ENCODE peak calls at places on chromosomes 13 and 19, in five cellular contexts. M, A, C, N and K are unnamed samples.

GRCh38 chr19:15672580-15673175 is at the start of gene CYP4F12:
- DNase-seq in M (peak), A (peak), C (peak), N (peak), K (no peak)

GRCh38 chr13:80469105-80469840 is 128.3 kb upstream of the SPRY2 start:
- DNase-seq in M (no peak), A (no peak), C (no peak), N (peak), K (no peak)

GRCh38 chr19:35856001-35856400 is 710 bp upstream of the KIRREL2 start:
- DNase-seq in M (peak), A (no peak), C (no peak), N (no peak), K (no peak)

GRCh38 chr13:84553252-84553651 is 671.0 kb upstream of the SLITRK1 start:
- DNase-seq in M (no peak), A (no peak), C (no peak), N (no peak), K (no peak)

GRCh38 chr13:72544042-72544441 is 183.4 kb downstream of the MZT1 start:
- DNase-seq in M (no peak), A (no peak), C (no peak), N (no peak), K (no peak)

GRCh38 chr19:35212241-35212640 is 16.3 kb downstream of the FAM187B start:
- DNase-seq in M (no peak), A (no peak), C (no peak), N (no peak), K (no peak)

GRCh38 chr19:38975214-38975860 is at the start of gene FBXO17:
- DNase-seq in M (peak), A (peak), C (peak), N (peak), K (no peak)

GRCh38 chr19:48715276-48715675 is 4.2 kb downstream of the MAMSTR start:
- DNase-seq in M (no peak), A (no peak), C (no peak), N (no peak), K (no peak)

GRCh38 chr13:71087432-71087831 is 779.6 kb downstream of the DACH1 start:
- DNase-seq in M (no peak), A (no peak), C (no peak), N (no peak), K (no peak)

GRCh38 chr13:101473458-101473857 is 21.0 kb downstream of the ITGBL1 start:
- DNase-seq in M (no peak), A (peak), C (no peak), N (peak), K (peak)

GRCh38 chr19:32674153-32674958 is 624 bp downstream of the ANKRD27 start:
- DNase-seq in M (no peak), A (no peak), C (no peak), N (peak), K (no peak)

GRCh38 chr13:82848766-82849165 is 1033.5 kb downstream of the SLITRK1 start:
- DNase-seq in M (no peak), A (no peak), C (no peak), N (no peak), K (no peak)

GRCh38 chr13:87827479-87827878 is 156.3 kb downstream of the SLITRK5 start:
- DNase-seq in M (no peak), A (no peak), C (peak), N (no peak), K (no peak)

GRCh38 chr13:109204252-109204651 is 574.8 kb downstream of the MYO16 start:
- DNase-seq in M (no peak), A (no peak), C (no peak), N (no peak), K (no peak)

GRCh38 chr13:83731113-83731512 is 151.2 kb downstream of the SLITRK1 start:
- DNase-seq in M (no peak), A (no peak), C (no peak), N (no peak), K (no peak)

GRCh38 chr13:29543230-29544215 is 52.0 kb downstream of the SLC7A1 start:
- DNase-seq in M (peak), A (no peak), C (no peak), N (peak), K (no peak)

GRCh38 chr19:58009666-58010301 is 7.2 kb upstream of the ZNF606 start:
- DNase-seq in M (peak), A (peak), C (peak), N (peak), K (peak)

GRCh38 chr13:73653688-73654087 is 480.5 kb downstream of the KLF12 start:
- DNase-seq in M (no peak), A (no peak), C (no peak), N (no peak), K (no peak)

GRCh38 chr13:74768521-74769090 is 634.4 kb upstream of the KLF12 start:
- DNase-seq in M (no peak), A (no peak), C (no peak), N (peak), K (no peak)

GRCh38 chr19:18097217-18097992 is at the start of gene MAST3:
- DNase-seq in M (peak), A (peak), C (peak), N (peak), K (peak)

GRCh38 chr13:114236224-114236623 is 1.5 kb downstream of the CDC16 start:
- DNase-seq in M (no peak), A (no peak), C (no peak), N (no peak), K (no peak)

GRCh38 chr13:44884076-44884729 is 105.1 kb downstream of the NUFIP1 start:
- DNase-seq in M (no peak), A (no peak), C (no peak), N (peak), K (no peak)

GRCh38 chr19:36771275-36772231 is 1.1 kb downstream of the ZNF850 start:
- DNase-seq in M (peak), A (peak), C (peak), N (peak), K (peak)

GRCh38 chr19:49699364-49699763 is 8.4 kb downstream of the CPT1C start:
- DNase-seq in M (no peak), A (no peak), C (no peak), N (no peak), K (no peak)

GRCh38 chr19:34773555-34773864 is 495 bp upstream of the ZNF599 start:
- DNase-seq in M (no peak), A (no peak), C (no peak), N (no peak), K (no peak)

GRCh38 chr19:18662972-18663732 is 20.3 kb upstream of the CRTC1 start:
- DNase-seq in M (no peak), A (no peak), C (no peak), N (no peak), K (no peak)

GRCh38 chr13:33349314-33349995 is 63.9 kb upstream of the STARD13 start:
- DNase-seq in M (no peak), A (peak), C (no peak), N (no peak), K (no peak)

DNA sequence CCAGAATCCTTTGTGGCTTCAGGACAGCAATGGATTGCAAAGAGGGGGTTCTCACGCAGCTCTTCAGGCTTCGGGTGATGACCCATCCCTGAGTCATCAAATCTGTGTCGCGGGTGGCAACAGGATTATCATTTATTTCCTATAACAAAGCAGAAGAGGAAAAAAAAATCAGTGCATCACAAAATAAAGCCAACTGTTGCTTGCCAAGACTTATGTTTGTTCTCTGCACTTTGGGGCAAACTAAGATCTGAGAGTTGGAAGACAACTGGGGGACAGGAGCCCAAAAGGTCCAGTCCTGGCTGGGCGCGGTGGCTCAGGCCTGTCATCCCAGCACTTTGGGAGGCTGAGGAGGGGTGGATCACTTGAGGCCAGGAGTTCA is 6.4 kb downstream of the GNA15 start:
- DNase-seq in M (no peak), A (no peak), C (peak), N (peak), K (peak)
- H3K4me3 ChIP-seq in M (no peak), A (no peak), C (no peak), N (peak), K (no peak)

GRCh38 chr19:40797963-40798222 is 1.1 kb upstream of the EGLN2 start:
- DNase-seq in M (no peak), A (no peak), C (no peak), N (no peak), K (no peak)
- H3K4me3 ChIP-seq in M (no peak), A (peak), C (peak), N (peak), K (peak)

GRCh38 chr13:31970237-31970930 is 61.2 kb upstream of the FRY start:
- DNase-seq in M (no peak), A (no peak), C (no peak), N (peak), K (no peak)
- H3K4me3 ChIP-seq in M (no peak), A (no peak), C (no peak), N (no peak), K (no peak)

DNA sequence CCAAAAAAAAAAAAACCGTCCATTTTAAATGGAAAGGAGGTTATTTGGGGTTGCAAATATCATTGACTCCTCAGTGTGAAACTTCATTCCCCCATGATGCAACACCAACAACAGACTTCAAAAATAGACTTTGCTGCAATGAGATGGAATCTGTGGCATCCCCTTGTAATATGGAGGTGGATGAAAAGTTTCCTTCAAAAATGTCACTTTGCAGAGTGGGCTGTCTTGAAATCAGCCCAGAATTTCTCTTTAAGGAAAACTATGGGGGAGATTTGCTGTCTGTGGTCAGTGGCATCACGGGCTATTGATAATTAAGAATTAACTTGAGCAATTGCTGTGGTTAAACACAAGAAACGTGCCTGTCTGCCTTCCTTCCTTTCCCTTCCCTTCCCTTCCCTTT is 1.5 kb downstream of the GPR18 start:
- DNase-seq in M (no peak), A (no peak), C (no peak), N (peak), K (no peak)
- H3K4me3 ChIP-seq in M (no peak), A (no peak), C (no peak), N (no peak), K (no peak)

GRCh38 chr19:41929536-41930071 is 1.4 kb upstream of the ERFL start:
- DNase-seq in M (no peak), A (no peak), C (no peak), N (no peak), K (no peak)

GRCh38 chr19:41930322-41930722 is 2.1 kb upstream of the ERFL start:
- DNase-seq in M (no peak), A (no peak), C (no peak), N (no peak), K (no peak)

GRCh38 chr19:41928221-41928683 is at the start of gene ERFL:
- DNase-seq in M (no peak), A (no peak), C (no peak), N (peak), K (no peak)

GRCh38 chr19:41927810-41928192 is 448 bp downstream of the ERFL start:
- DNase-seq in M (no peak), A (no peak), C (no peak), N (no peak), K (no peak)

DNA sequence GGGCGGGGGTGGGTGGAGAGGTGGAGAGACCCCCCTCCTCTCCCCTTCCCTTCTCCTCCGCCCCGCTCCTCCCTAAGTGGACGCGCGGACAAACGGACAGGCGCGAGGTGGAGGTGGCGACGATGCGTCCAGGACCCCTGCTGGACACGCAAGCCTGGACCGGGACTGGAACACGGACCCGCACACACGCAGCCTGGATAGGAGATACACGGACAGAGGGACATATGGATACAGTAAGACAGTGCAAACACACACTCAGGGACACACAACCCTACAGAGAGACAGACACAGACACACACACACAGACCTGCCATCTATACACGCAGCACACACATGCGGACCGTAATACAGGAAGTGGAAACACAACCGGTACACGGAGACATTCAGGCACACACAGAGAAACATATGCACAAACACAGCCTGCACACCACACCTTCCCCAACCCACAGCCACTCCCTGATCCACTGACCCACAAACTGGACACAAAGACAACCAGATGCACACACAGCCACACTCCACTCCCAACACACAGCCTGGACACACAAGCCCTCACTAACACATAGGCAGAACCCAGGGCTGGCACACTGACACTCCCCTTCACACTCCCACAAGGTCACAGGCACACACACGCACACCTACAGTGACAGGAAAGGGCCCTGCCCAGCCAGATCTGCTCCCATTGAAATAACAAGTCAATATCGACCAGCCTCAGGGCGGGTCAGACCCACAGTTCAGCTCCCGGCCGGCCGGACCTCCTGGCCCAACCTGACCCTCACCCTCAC is 696 bp upstream of the ERFL start:
- DNase-seq in M (no peak), A (no peak), C (peak), N (no peak), K (no peak)
- H3K4me3 ChIP-seq in M (peak), A (peak), C (peak), N (no peak), K (peak)

GRCh38 chr13:97264663-97265062 is 42.5 kb downstream of the MBNL2 start:
- DNase-seq in M (no peak), A (no peak), C (no peak), N (no peak), K (no peak)

GRCh38 chr13:97266328-97266727 is 44.2 kb downstream of the MBNL2 start:
- DNase-seq in M (no peak), A (peak), C (no peak), N (no peak), K (no peak)

GRCh38 chr13:97267418-97268059 is 45.4 kb downstream of the MBNL2 start:
- DNase-seq in M (no peak), A (no peak), C (no peak), N (no peak), K (no peak)

GRCh38 chr13:97268772-97269171 is 46.6 kb downstream of the MBNL2 start:
- DNase-seq in M (no peak), A (no peak), C (no peak), N (no peak), K (no peak)

DNA sequence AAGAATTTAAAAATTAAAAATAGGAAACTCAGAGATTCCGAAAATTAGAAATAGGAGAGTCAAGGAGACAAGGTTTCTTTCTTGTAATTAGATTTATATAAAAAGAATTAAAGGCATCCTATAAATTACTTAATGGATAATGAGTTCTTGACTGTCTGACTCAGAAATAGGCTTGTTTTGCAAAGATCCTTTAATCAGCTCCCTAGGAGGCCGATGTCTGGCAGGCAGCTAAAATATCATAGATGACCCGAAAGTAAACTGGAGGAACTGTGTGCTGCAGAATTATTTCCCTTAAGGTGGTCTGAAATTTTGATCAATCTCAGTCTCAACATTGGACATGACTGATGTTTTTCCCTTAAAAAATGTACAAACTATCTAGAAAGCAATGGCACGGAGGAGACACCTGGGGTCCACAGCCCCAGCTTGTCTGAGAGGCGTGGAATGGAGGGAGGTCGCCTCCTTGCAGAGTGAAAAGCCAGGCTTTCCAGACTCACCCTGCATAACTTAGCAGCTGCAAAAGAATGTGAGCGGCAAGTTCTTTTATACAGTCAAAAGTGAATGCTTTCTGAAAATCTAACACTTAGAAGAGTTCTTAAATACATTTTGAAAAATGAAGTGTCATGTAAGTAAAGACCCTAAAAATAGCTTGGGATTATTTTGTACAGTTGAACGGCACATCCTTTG is 44.7 kb downstream of the MBNL2 start:
- DNase-seq in M (no peak), A (no peak), C (no peak), N (no peak), K (no peak)
- H3K4me3 ChIP-seq in M (no peak), A (no peak), C (no peak), N (no peak), K (no peak)

DNA sequence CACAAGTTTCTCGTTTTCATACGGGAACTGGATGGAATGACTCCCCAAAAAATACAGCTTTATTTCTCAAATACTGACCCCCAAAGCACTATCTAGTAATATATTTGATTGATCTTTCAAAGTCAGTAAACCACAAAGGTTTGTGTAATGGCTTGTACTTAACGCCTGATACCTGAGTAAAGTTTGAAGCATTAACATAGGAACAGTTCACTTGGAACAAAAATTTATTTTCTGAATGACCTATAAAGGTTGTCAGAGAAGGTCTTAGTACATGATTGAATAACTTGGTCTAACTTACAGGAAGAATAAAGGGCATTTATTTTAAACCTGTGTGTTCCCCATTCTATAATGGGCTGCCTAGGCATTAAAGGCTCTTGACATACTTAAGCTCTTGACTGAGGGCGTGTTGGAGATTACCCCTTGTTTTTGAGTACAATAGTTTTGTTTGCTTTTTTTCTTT is 1.4 kb upstream of the PCDH9 start:
- DNase-seq in M (no peak), A (no peak), C (no peak), N (peak), K (no peak)
- H3K4me3 ChIP-seq in M (peak), A (peak), C (peak), N (peak), K (peak)

GRCh38 chr19:12754465-12755196 is 3.0 kb downstream of the BEST2 start:
- DNase-seq in M (no peak), A (no peak), C (no peak), N (no peak), K (no peak)

GRCh38 chr19:12756150-12756883 is 4.7 kb downstream of the BEST2 start:
- DNase-seq in M (no peak), A (no peak), C (no peak), N (no peak), K (no peak)

GRCh38 chr19:12763100-12763499 is 11.5 kb downstream of the BEST2 start:
- DNase-seq in M (no peak), A (no peak), C (no peak), N (no peak), K (no peak)

GRCh38 chr19:12759686-12760085 is 8.1 kb downstream of the BEST2 start:
- DNase-seq in M (no peak), A (no peak), C (no peak), N (no peak), K (no peak)

DNA sequence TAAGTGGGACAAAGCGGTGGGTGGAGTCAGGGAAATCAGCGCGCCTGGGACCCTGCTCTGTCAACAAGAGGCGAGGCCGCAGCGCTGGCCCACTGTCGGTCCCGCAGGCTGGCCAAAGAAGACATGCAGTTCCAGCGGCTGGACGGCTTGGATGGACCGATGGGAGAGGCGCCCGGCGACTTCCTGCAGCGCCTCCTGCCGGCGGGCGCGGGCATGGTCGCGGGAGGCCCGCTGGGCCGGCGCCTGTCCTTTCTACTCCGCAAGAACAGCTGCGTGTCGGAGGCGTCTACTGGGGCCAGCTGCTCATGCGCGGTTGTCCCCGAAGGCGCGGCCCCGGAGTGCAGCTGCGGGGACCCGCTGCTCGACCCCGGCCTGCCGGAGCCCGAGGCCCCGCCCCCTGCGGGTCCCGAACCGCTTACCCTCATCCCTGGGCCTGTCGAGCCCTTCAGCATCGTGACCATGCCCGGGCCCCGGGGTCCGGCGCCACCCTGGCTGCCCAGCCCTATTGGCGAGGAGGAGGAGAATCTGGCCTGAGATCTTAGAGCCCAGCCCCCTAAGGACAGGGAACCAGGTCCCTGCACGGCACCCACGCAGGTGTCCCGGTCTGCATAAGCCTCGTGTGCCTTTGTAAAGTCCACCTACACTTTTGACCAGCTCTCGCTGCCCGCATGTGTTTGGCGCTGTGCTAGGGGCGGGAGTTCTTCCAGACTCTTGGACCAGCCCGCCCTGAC is 6.1 kb downstream of the BEST2 start:
- DNase-seq in M (peak), A (peak), C (peak), N (peak), K (no peak)
- H3K4me3 ChIP-seq in M (peak), A (peak), C (peak), N (peak), K (peak)